ENCODE peak calls at places on chromosome 20, in four cellular contexts. Z, R, K and Y are unnamed samples.
A peak's percentile ranks its signal among the peaks of the same experiment; 100 is the strongest.

GRCh38 chr20:3209023-3209945 is at the start of gene ITPA:
- DNase-seq in Z (peak; percentile 34), R (peak; percentile 70), K (peak; percentile 63), Y (peak; percentile 27)

GRCh38 chr20:13280609-13281324 is 59.7 kb downstream of the ISM1 start:
- DNase-seq in Z (no peak), R (no peak), K (no peak), Y (no peak)

GRCh38 chr20:63124782-63125580 is 91.0 kb downstream of the YTHDF1 start:
- DNase-seq in Z (no peak), R (peak; percentile 28), K (no peak), Y (no peak)

GRCh38 chr20:24977336-24977735 is 15.2 kb downstream of the APMAP start:
- DNase-seq in Z (no peak), R (no peak), K (no peak), Y (no peak)

GRCh38 chr20:3698511-3699436 is 13.6 kb downstream of the SIGLEC1 start:
- DNase-seq in Z (no peak), R (peak; percentile 45), K (no peak), Y (no peak)

GRCh38 chr20:63027425-63028389 is 20.9 kb upstream of the BHLHE23 start:
- DNase-seq in Z (no peak), R (peak; percentile 25), K (no peak), Y (no peak)

GRCh38 chr20:31712112-31712553 is 10.5 kb downstream of the BCL2L1 start:
- DNase-seq in Z (peak; percentile 43), R (no peak), K (peak; percentile 48), Y (no peak)

GRCh38 chr20:38211200-38212097 is 46.4 kb upstream of the TGM2 start:
- DNase-seq in Z (no peak), R (no peak), K (no peak), Y (no peak)

GRCh38 chr20:36642136-36642535 is 3.9 kb downstream of the SLA2 start:
- DNase-seq in Z (no peak), R (no peak), K (no peak), Y (no peak)

GRCh38 chr20:58559368-58559729 is 44.1 kb upstream of the APCDD1L start:
- DNase-seq in Z (no peak), R (no peak), K (no peak), Y (no peak)

GRCh38 chr20:58557713-58558335 is 42.6 kb upstream of the APCDD1L start:
- DNase-seq in Z (no peak), R (no peak), K (peak; percentile 75), Y (no peak)

GRCh38 chr20:58555078-58555765 is 40.0 kb upstream of the APCDD1L start:
- DNase-seq in Z (no peak), R (no peak), K (no peak), Y (no peak)

GRCh38 chr20:58556961-58557360 is 41.8 kb upstream of the APCDD1L start:
- DNase-seq in Z (no peak), R (no peak), K (no peak), Y (no peak)

DNA sequence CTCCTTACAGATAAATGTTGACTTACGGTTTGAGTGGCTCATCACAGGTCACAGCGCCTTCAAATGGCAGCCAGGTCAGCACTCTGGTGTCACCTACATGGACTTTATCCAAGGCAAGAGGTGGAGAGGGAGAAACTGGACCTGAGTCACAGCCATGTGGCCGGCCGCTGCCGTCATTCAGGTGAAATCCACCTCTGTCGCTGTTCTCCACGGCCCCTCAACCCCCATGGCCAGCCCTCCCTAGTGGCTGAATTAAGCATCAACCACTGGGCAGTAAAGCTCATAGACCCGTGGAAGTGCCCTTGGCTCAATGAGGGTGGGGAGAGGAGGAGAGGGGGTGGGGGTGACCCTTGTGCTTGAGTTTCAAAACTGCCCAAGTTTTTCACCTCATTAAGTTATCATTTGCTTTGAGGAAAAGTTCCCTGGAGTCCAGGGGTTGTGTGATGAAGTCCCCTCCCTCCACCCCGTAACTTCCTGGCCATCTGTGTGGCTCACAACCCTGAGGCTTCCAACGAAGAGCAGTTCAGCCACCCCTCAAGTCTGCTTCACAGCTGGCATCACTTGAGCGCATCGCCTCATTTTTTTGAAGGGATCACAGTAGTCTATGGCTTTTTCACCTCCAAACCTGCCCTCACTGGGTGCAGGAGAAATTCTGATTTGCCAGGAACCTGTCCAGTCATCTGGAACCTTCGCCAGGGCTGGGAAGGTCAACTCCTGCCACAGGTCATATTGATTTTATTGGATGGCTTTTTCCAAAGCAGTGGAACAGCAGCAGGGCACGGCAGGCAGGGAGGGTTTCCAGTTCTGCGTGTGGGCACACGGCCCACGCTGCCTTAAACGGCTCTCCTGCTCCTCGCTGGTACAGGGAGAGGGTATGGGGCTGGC is 43.5 kb upstream of the APCDD1L start:
- DNase-seq in Z (no peak), R (no peak), K (no peak), Y (no peak)
- TF ChIP-seq CTCF in Z (no peak), R (no peak), K (no peak), Y (no peak)

GRCh38 chr20:56247954-56248782 is at the start of gene MC3R:
- DNase-seq in Z (no peak), R (no peak), K (peak; percentile 76), Y (peak; percentile 5)
- H3K9me3 ChIP-seq in Z (no peaks in the 10 kb centered on the region), R (no peaks in the 10 kb centered on the region), K (no peaks in the 10 kb centered on the region), Y (no peaks in the 10 kb centered on the region)

DNA sequence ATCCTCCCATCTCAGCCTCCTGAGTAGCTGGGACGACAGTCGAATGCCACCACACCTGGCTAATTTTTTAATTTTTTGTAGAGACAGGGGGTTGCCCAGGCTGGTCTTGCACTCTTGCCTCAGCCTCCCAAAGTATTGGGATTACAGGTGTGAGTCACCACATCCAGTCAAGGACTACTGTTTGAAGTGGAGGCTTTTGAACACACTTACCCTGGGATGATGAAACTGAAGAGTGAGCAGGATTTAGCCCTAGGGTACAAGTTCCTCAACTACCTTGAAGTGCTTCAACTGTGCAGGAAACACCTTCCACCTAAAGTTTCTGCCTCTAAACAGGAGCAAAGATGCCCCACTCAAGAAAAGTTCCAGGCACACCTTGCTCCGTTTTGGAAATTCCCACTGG is 15.7 kb upstream of the PARD6B start:
- DNase-seq in Z (no peak), R (no peak), K (no peak), Y (no peak)
- H3K27me3 ChIP-seq in Z (no peaks in the 10 kb centered on the region), R (no peaks in the 10 kb centered on the region), K (no peaks in the 10 kb centered on the region), Y (peaks cover 7% of the 10 kb centered on the region)

GRCh38 chr20:44521484-44522481 is at the start of gene SERINC3:
- DNase-seq in Z (peak; percentile 96), R (peak; percentile 98), K (peak; percentile 98), Y (peak; percentile 96)
- TF ChIP-seq CTCF in Z (no peak), R (peak; percentile 6), K (no peak), Y (peak; percentile 46)